ENCODE peak calls at places on chromosomes 1 and 21, in nine cellular contexts. B, O, E, S, F, I, N, Y and R are unnamed samples.

GRCh38 chr1:19926296-19927129 is 3.1 kb upstream of the PLA2G2E start:
- DNase-seq in B (no peak), O (no peak), E (peak), S (no peak), F (no peak), I (no peak), N (no peak), Y (no peak), R (no peak)

GRCh38 chr1:205950280-205950679 is 7.0 kb upstream of the SLC26A9 start:
- DNase-seq in B (peak), O (no peak), E (peak), S (no peak), F (no peak), I (no peak), N (no peak), Y (no peak), R (no peak)

GRCh38 chr1:54853096-54853792 is 33.8 kb downstream of the DHCR24 start:
- DNase-seq in B (no peak), O (no peak), E (no peak), S (no peak), F (no peak), I (peak), N (no peak), Y (no peak), R (no peak)

GRCh38 chr1:97006044-97006676 is 284.6 kb downstream of the PTBP2 start:
- DNase-seq in B (peak), O (no peak), E (peak), S (no peak), F (no peak), I (no peak), N (peak), Y (no peak), R (no peak)

GRCh38 chr1:229855999-229856650 is 210.9 kb upstream of the GALNT2 start:
- DNase-seq in B (no peak), O (no peak), E (no peak), S (peak), F (no peak), I (no peak), N (no peak), Y (no peak), R (no peak)

GRCh38 chr1:206502813-206503212 is 4.5 kb upstream of the RASSF5 start:
- DNase-seq in B (no peak), O (no peak), E (peak), S (no peak), F (no peak), I (no peak), N (peak), Y (no peak), R (no peak)

GRCh38 chr1:184568148-184568547 is 181.3 kb downstream of the C1orf21 start:
- DNase-seq in B (peak), O (no peak), E (no peak), S (no peak), F (no peak), I (no peak), N (no peak), Y (no peak), R (no peak)

GRCh38 chr21:33174756-33175155 is 55.0 kb upstream of the IFNAR2 start:
- DNase-seq in B (no peak), O (no peak), E (no peak), S (no peak), F (no peak), I (no peak), N (no peak), Y (no peak), R (no peak)

GRCh38 chr1:56713112-56713511 is 68.0 kb downstream of the PRKAA2 start:
- DNase-seq in B (no peak), O (no peak), E (no peak), S (no peak), F (no peak), I (no peak), N (no peak), Y (no peak), R (no peak)

GRCh38 chr1:174841747-174842146 is 158.0 kb upstream of the CACYBP start:
- DNase-seq in B (no peak), O (no peak), E (no peak), S (no peak), F (no peak), I (no peak), N (no peak), Y (no peak), R (no peak)